ENCODE peak calls at places on chromosomes 1 and 21, in five cellular contexts. One of them, this sample, is unnamed.

GRCh38 chr1:183480971-183481431 is 8.7 kb downstream of the SMG7 start:
- DNase-seq in IMR-90: peak
- DNase-seq in H1: no peak
- DNase-seq in GM12878: peak
- DNase-seq in body of pancreas: no peak
- DNase-seq in this sample: no peak

GRCh38 chr1:189036628-189037027 is 1441.0 kb downstream of the BRINP3 start:
- DNase-seq in IMR-90: no peak
- DNase-seq in H1: no peak
- DNase-seq in body of pancreas: no peak
- DNase-seq in GM12878: no peak
- DNase-seq in this sample: no peak

GRCh38 chr1:221712776-221713431 is 29.0 kb downstream of the DUSP10 start:
- DNase-seq in GM12878: peak
- DNase-seq in IMR-90: no peak
- DNase-seq in body of pancreas: no peak
- DNase-seq in H1: no peak
- DNase-seq in this sample: no peak

GRCh38 chr1:1167416-1168155 is 6.1 kb upstream of the TTLL10 start:
- DNase-seq in H1: peak
- DNase-seq in GM12878: no peak
- DNase-seq in IMR-90: no peak
- DNase-seq in body of pancreas: no peak
- DNase-seq in this sample: no peak

GRCh38 chr21:46218906-46219590 is 9.5 kb downstream of the LSS start:
- DNase-seq in GM12878: no peak
- DNase-seq in H1: no peak
- DNase-seq in body of pancreas: no peak
- DNase-seq in IMR-90: no peak
- DNase-seq in this sample: no peak

GRCh38 chr1:168319691-168320090 is 39.0 kb downstream of the TBX19 start:
- DNase-seq in GM12878: no peak
- DNase-seq in body of pancreas: no peak
- DNase-seq in IMR-90: no peak
- DNase-seq in H1: peak
- DNase-seq in this sample: no peak

GRCh38 chr21:46515109-46515508 is 56.4 kb downstream of the DIP2A start:
- DNase-seq in body of pancreas: peak
- DNase-seq in GM12878: no peak
- DNase-seq in H1: no peak
- DNase-seq in IMR-90: peak
- DNase-seq in this sample: no peak

GRCh38 chr1:18160290-18160942 is 52.8 kb downstream of the IGSF21 start:
- DNase-seq in body of pancreas: no peak
- DNase-seq in IMR-90: no peak
- DNase-seq in GM12878: no peak
- DNase-seq in H1: no peak
- DNase-seq in this sample: no peak

GRCh38 chr1:205507896-205508714 is 3.6 kb downstream of the CDK18 start:
- DNase-seq in IMR-90: no peak
- DNase-seq in H1: no peak
- DNase-seq in body of pancreas: no peak
- DNase-seq in GM12878: no peak
- DNase-seq in this sample: no peak

GRCh38 chr1:150621497-150622113 is 7.8 kb downstream of the ENSA start:
- DNase-seq in body of pancreas: peak
- DNase-seq in GM12878: no peak
- DNase-seq in IMR-90: peak
- DNase-seq in H1: no peak
- DNase-seq in this sample: no peak

GRCh38 chr1:25516686-25517085 is 26.7 kb upstream of the LDLRAP1 start:
- DNase-seq in GM12878: no peak
- DNase-seq in H1: no peak
- DNase-seq in body of pancreas: no peak
- DNase-seq in IMR-90: no peak
- DNase-seq in this sample: no peak

GRCh38 chr21:25733859-25734653 is 648 bp downstream of the ATP5PF start:
- DNase-seq in IMR-90: peak
- DNase-seq in H1: no peak
- DNase-seq in GM12878: no peak
- DNase-seq in body of pancreas: no peak
- DNase-seq in this sample: no peak

GRCh38 chr1:18907021-18907913 is 4.9 kb upstream of the ALDH4A1 start:
- DNase-seq in GM12878: no peak
- DNase-seq in H1: peak
- DNase-seq in body of pancreas: peak
- DNase-seq in IMR-90: peak
- DNase-seq in this sample: no peak

GRCh38 chr1:39159224-39160036 is 45.1 kb upstream of the MACF1 start:
- DNase-seq in IMR-90: peak
- DNase-seq in H1: no peak
- DNase-seq in body of pancreas: peak
- DNase-seq in GM12878: no peak
- DNase-seq in this sample: no peak

GRCh38 chr1:39157304-39157703 is 47.2 kb upstream of the MACF1 start:
- DNase-seq in IMR-90: no peak
- DNase-seq in GM12878: no peak
- DNase-seq in H1: no peak
- DNase-seq in body of pancreas: no peak
- DNase-seq in this sample: no peak

GRCh38 chr1:39160703-39161102 is 43.8 kb upstream of the MACF1 start:
- DNase-seq in body of pancreas: no peak
- DNase-seq in GM12878: no peak
- DNase-seq in IMR-90: no peak
- DNase-seq in H1: no peak
- DNase-seq in this sample: no peak

GRCh38 chr1:39154553-39155361 is 49.7 kb upstream of the MACF1 start:
- DNase-seq in body of pancreas: no peak
- DNase-seq in IMR-90: peak
- DNase-seq in GM12878: no peak
- DNase-seq in H1: no peak
- DNase-seq in this sample: no peak

DNA sequence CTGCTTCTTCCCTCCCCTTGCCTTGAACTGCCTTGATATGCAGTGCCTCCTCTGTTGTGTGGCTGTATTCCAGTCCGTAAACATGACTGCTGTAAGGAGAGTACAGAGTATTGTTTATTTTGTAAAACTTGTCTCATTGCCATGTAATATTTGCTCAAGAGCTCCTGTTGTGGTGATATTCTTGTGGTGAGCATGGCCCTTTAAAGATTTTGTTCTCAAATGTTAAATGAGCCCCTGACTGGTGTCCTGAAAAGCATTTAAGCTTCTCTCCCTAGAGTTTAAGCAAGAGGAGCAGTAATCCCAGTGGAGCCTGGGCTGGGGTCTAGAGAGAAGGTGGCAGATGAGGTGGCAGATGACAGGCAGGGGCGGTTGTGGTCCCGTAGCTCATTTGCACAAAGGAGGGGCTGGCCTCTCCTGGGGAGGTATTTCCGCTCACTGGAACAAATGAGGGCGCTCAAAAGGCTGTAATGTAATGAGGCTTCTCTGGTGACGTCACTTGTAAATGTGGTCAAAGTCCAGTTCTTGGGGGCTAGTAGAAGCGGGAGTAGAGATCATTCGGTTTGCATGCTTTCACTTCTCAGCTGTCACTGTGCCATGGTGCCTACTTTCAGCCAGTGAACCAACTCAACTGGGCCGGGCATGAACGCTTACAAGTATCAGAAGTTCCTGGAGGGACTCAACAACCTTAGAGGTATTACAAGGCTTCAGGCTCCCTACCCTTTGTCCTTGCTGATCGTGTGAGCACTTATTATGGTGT is 46.0 kb upstream of the MACF1 start:
- DNase-seq in body of pancreas: peak
- DNase-seq in H1: no peak
- DNase-seq in IMR-90: peak
- DNase-seq in GM12878: peak
- DNase-seq in this sample: no peak
- TF ChIP-seq POLR2A in body of pancreas: peak
- TF ChIP-seq POLR2A in H1: no peak
- TF ChIP-seq POLR2A in IMR-90: no peak
- TF ChIP-seq POLR2A in GM12878: no peak
- TF ChIP-seq POLR2A in this sample: no peak

DNA sequence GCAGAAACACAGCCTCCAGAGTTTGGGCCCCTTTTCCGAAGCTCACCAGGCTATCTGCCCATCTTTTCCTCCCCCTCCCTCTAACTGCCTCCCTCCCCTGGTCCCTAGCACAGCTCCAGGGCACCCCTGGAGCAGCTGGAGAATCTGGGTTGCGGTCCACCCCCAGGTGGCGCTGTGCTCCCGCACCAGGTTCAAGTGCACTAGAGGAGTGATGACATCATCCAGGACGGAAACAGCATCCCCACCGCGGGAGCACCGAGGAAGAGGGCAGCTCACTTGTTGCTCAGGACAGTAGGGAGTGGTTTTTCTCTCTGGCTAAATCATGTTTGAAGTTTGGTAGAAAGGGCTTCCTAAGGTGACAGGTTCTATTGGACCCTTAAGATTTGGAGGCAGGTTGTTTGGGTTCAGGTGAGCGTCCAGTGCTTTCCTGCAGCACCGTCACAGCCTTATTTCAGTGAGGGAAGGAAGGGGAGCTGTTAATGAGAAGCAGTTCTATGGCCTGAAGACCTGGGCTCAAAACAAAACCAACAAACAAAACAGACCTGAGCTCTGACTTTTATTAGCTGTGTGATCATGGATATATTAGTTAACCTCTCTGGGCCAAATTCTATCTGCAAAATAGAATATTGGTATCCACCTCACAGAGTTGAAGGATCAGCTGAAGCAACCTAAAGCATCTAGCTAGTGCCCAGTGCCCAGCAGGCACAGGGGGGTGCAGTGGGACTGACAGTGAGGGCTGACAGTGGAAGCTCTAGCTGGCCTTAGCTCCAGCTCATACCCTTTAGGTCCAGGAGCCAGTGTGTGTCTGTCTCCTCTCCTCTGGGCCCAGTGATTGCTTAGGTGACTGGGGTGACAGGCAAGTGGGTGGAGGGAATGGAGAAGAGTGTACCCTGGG is 7.5 kb downstream of the SHISA4 start:
- DNase-seq in GM12878: peak
- DNase-seq in H1: peak
- DNase-seq in body of pancreas: peak
- DNase-seq in IMR-90: peak
- DNase-seq in this sample: no peak
- TF ChIP-seq POLR2A in GM12878: no peak
- TF ChIP-seq POLR2A in H1: no peak
- TF ChIP-seq POLR2A in body of pancreas: no peak
- TF ChIP-seq POLR2A in IMR-90: peak
- TF ChIP-seq POLR2A in this sample: no peak

DNA sequence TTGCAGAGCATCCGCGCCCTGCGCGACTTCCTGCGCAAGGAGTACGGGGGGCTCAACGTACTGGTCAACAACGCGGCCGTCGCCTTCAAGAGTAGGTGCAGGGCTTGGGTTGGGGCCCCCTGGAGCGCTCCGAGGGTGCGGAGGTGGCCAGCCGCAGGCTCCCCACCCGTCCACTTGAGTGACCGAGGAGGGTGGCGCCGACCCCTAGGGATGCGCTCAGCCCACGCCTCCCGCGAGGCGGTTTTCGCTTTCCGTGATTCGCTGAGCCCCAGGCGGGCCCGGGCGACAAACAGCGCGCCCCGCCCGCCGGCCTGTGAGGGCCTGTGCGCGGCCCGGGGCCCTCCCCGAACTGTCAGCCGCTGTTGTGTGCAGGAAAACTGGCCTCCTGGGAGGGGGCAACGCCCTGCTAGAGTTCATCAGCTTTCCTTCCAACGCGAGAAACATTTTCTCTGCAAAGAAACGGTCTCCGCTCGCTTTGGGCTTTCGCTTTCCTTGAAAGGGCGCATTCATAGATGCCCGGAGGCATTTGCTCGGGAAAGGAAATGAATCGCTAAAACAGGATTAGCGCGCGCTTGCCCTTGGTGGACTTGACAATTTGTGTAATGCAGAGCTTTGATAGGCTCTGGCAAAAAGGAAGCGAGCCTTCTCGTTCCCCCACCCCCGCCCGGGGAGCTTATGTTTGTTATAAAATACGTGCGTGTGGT is 664 bp downstream of the CBR3 start:
- DNase-seq in H1: peak
- DNase-seq in body of pancreas: peak
- DNase-seq in GM12878: no peak
- DNase-seq in IMR-90: peak
- DNase-seq in this sample: no peak
- TF ChIP-seq POLR2A in H1: no peak
- TF ChIP-seq POLR2A in body of pancreas: peak
- TF ChIP-seq POLR2A in GM12878: no peak
- TF ChIP-seq POLR2A in IMR-90: no peak
- TF ChIP-seq POLR2A in this sample: no peak

DNA sequence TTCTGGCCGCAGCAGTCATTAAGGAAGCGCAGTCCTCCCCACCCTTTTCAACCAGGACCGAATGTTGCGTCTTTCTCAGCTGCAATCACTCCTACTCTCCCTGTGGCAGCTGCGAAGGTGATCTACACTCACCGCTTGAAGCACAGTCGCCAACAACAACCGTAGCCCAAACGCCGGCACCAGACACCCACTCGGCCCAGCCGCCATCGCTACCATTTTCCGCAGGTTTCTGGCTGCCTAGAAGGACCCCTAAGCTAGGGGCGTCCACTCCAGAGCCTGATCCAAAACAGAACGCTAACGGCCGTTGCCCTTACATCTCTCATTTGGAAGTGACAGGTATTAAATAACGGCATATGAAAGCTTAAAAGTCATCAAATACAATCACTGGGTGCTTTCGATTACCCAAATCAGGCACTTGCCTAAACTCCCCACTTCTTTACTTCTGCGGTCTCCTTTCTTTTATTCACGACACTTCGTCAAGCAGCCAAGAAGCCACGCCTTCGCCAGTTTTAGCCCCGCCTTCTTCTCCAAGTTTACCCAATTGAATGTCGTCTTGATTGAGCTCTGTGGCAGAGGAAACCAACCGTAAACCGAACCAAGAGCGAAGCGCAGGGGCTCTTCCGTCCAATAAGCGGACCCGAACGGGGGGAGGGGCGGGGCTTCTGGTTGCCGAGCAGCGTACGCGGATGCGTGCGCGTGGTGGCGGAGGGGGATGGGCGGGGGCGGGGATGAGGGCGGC is at the start of gene SELENOF:
- DNase-seq in H1: peak
- DNase-seq in body of pancreas: peak
- DNase-seq in GM12878: peak
- DNase-seq in IMR-90: peak
- DNase-seq in this sample: peak
- TF ChIP-seq POLR2A in H1: peak
- TF ChIP-seq POLR2A in body of pancreas: peak
- TF ChIP-seq POLR2A in GM12878: peak
- TF ChIP-seq POLR2A in IMR-90: peak
- TF ChIP-seq POLR2A in this sample: no peak

GRCh38 chr1:66375125-66375524 is 158.8 kb upstream of the SGIP1 start:
- DNase-seq in IMR-90: no peak
- DNase-seq in GM12878: no peak
- DNase-seq in body of pancreas: no peak
- DNase-seq in H1: no peak
- DNase-seq in this sample: no peak
- TF ChIP-seq POLR2A in IMR-90: no peak
- TF ChIP-seq POLR2A in GM12878: no peak
- TF ChIP-seq POLR2A in body of pancreas: no peak
- TF ChIP-seq POLR2A in H1: no peak
- TF ChIP-seq POLR2A in this sample: no peak

This sample was measured in vagina.